ENCODE peak calls at places on chromosome 18, in five cellular contexts. S, U, Q, K and J are unnamed samples.

GRCh38 chr18:36469471-36469870 is 172.0 kb downstream of the FHOD3 start:
- DNase-seq in S (no peak), U (no peak), Q (peak), K (no peak), J (no peak)

GRCh38 chr18:41371718-41372117 is 583.3 kb upstream of the PIK3C3 start:
- DNase-seq in S (no peak), U (no peak), Q (no peak), K (peak), J (no peak)

GRCh38 chr18:934518-935123 is 29.9 kb downstream of the ADCYAP1 start:
- DNase-seq in S (no peak), U (no peak), Q (no peak), K (no peak), J (no peak)

GRCh38 chr18:23438046-23438377 is 15.1 kb upstream of the RIOK3 start:
- DNase-seq in S (no peak), U (no peak), Q (no peak), K (no peak), J (no peak)

GRCh38 chr18:23578891-23579653 is 7.2 kb downstream of the NPC1 start:
- DNase-seq in S (no peak), U (no peak), Q (no peak), K (peak), J (no peak)

GRCh38 chr18:49164738-49165137 is 214.0 kb upstream of the SMAD7 start:
- DNase-seq in S (no peak), U (no peak), Q (no peak), K (no peak), J (no peak)

GRCh38 chr18:8260847-8261246 is 348.4 kb upstream of the RAB12 start:
- DNase-seq in S (no peak), U (no peak), Q (no peak), K (no peak), J (no peak)

GRCh38 chr18:63979409-63979908 is 9.6 kb downstream of the SERPINB8 start:
- DNase-seq in S (peak), U (peak), Q (peak), K (peak), J (peak)

GRCh38 chr18:32381761-32382160 is 88.9 kb downstream of the GAREM1 start:
- DNase-seq in S (no peak), U (no peak), Q (no peak), K (no peak), J (no peak)

GRCh38 chr18:48961547-48961946 is 10.8 kb upstream of the SMAD7 start:
- DNase-seq in S (no peak), U (no peak), Q (no peak), K (peak), J (no peak)

GRCh38 chr18:13387856-13388548 is 169.4 kb downstream of the LDLRAD4 start:
- DNase-seq in S (no peak), U (no peak), Q (no peak), K (no peak), J (no peak)

GRCh38 chr18:35127201-35127600 is 86.0 kb downstream of the MAPRE2 start:
- DNase-seq in S (no peak), U (no peak), Q (no peak), K (peak), J (no peak)

GRCh38 chr18:43627833-43628370 is 350.6 kb upstream of the SYT4 start:
- DNase-seq in S (no peak), U (no peak), Q (no peak), K (no peak), J (no peak)

GRCh38 chr18:58150772-58151171 is 106.7 kb downstream of the NEDD4L start:
- DNase-seq in S (no peak), U (no peak), Q (no peak), K (no peak), J (no peak)

GRCh38 chr18:24528857-24529256 is 68.4 kb downstream of the HRH4 start:
- DNase-seq in S (no peak), U (no peak), Q (no peak), K (no peak), J (no peak)

GRCh38 chr18:67525328-67526110 is 9.0 kb upstream of the DSEL start:
- DNase-seq in S (no peak), U (peak), Q (peak), K (peak), J (peak)

GRCh38 chr18:49161627-49162026 is 210.9 kb upstream of the SMAD7 start:
- DNase-seq in S (no peak), U (no peak), Q (no peak), K (peak), J (no peak)

GRCh38 chr18:31199190-31199769 is 36.6 kb upstream of the DSC1 start:
- DNase-seq in S (no peak), U (no peak), Q (no peak), K (no peak), J (peak)

GRCh38 chr18:47287911-47288635 is 36.6 kb upstream of the SKOR2 start:
- DNase-seq in S (no peak), U (no peak), Q (no peak), K (no peak), J (no peak)

GRCh38 chr18:42706618-42707017 is 408.9 kb downstream of the RIT2 start:
- DNase-seq in S (no peak), U (no peak), Q (peak), K (peak), J (peak)

GRCh38 chr18:70047931-70048603 is 100.4 kb upstream of the CD226 start:
- DNase-seq in S (no peak), U (no peak), Q (no peak), K (peak), J (no peak)